ENCODE peak calls at places on chromosome 4, in nine cellular contexts. One of them, this sample, is unnamed.

GRCh38 chr4:57404463-57404862 is 294.3 kb upstream of the IGFBP7 start:
- DNase-seq in heart right ventricle: no peak
- DNase-seq in mesothelial cell of epicardium: no peak
- DNase-seq in GM12864: no peak
- DNase-seq in choroid plexus epithelial cell: no peak
- DNase-seq in AG10803: no peak
- DNase-seq in lower leg skin: no peak
- DNase-seq in psoas muscle: no peak
- DNase-seq in Calu3: no peak
- DNase-seq in this sample: no peak

GRCh38 chr4:12439633-12440305 is 1011.1 kb upstream of the HS3ST1 start:
- DNase-seq in heart right ventricle: no peak
- DNase-seq in mesothelial cell of epicardium: no peak
- DNase-seq in GM12864: no peak
- DNase-seq in choroid plexus epithelial cell: peak
- DNase-seq in AG10803: no peak
- DNase-seq in lower leg skin: no peak
- DNase-seq in psoas muscle: no peak
- DNase-seq in Calu3: no peak
- DNase-seq in this sample: no peak

GRCh38 chr4:185840953-185841352 is 29.0 kb upstream of the SORBS2 start:
- DNase-seq in heart right ventricle: no peak
- DNase-seq in mesothelial cell of epicardium: no peak
- DNase-seq in GM12864: no peak
- DNase-seq in choroid plexus epithelial cell: peak
- DNase-seq in AG10803: no peak
- DNase-seq in lower leg skin: no peak
- DNase-seq in psoas muscle: no peak
- DNase-seq in Calu3: no peak
- DNase-seq in this sample: no peak

GRCh38 chr4:93394488-93395185 is 433.9 kb upstream of the ATOH1 start:
- DNase-seq in heart right ventricle: no peak
- DNase-seq in mesothelial cell of epicardium: no peak
- DNase-seq in GM12864: no peak
- DNase-seq in choroid plexus epithelial cell: peak
- DNase-seq in AG10803: no peak
- DNase-seq in lower leg skin: no peak
- DNase-seq in psoas muscle: no peak
- DNase-seq in Calu3: no peak
- DNase-seq in this sample: no peak

GRCh38 chr4:30727409-30727808 is 7.2 kb downstream of the PCDH7 start:
- DNase-seq in heart right ventricle: no peak
- DNase-seq in mesothelial cell of epicardium: no peak
- DNase-seq in GM12864: no peak
- DNase-seq in choroid plexus epithelial cell: no peak
- DNase-seq in AG10803: no peak
- DNase-seq in lower leg skin: no peak
- DNase-seq in psoas muscle: no peak
- DNase-seq in Calu3: no peak
- DNase-seq in this sample: no peak

GRCh38 chr4:103996637-103997036 is 276.9 kb upstream of the TACR3 start:
- DNase-seq in heart right ventricle: no peak
- DNase-seq in mesothelial cell of epicardium: no peak
- DNase-seq in GM12864: no peak
- DNase-seq in choroid plexus epithelial cell: peak
- DNase-seq in AG10803: peak
- DNase-seq in lower leg skin: peak
- DNase-seq in psoas muscle: no peak
- DNase-seq in Calu3: peak
- DNase-seq in this sample: no peak

GRCh38 chr4:154137320-154137905 is 348.5 kb upstream of the SFRP2 start:
- DNase-seq in heart right ventricle: no peak
- DNase-seq in mesothelial cell of epicardium: no peak
- DNase-seq in GM12864: no peak
- DNase-seq in choroid plexus epithelial cell: no peak
- DNase-seq in AG10803: no peak
- DNase-seq in lower leg skin: no peak
- DNase-seq in psoas muscle: no peak
- DNase-seq in Calu3: no peak
- DNase-seq in this sample: no peak

GRCh38 chr4:182240161-182241130 is 2.8 kb upstream of the TENM3 start:
- DNase-seq in heart right ventricle: no peak
- DNase-seq in mesothelial cell of epicardium: peak
- DNase-seq in GM12864: no peak
- DNase-seq in choroid plexus epithelial cell: peak
- DNase-seq in AG10803: peak
- DNase-seq in lower leg skin: no peak
- DNase-seq in psoas muscle: no peak
- DNase-seq in Calu3: no peak
- DNase-seq in this sample: no peak

GRCh38 chr4:156756118-156756517 is 215.5 kb downstream of the PDGFC start:
- DNase-seq in heart right ventricle: no peak
- DNase-seq in mesothelial cell of epicardium: no peak
- DNase-seq in GM12864: no peak
- DNase-seq in choroid plexus epithelial cell: peak
- DNase-seq in AG10803: peak
- DNase-seq in lower leg skin: no peak
- DNase-seq in psoas muscle: no peak
- DNase-seq in Calu3: no peak
- DNase-seq in this sample: no peak

GRCh38 chr4:66123195-66123594 is 452.9 kb upstream of the EPHA5 start:
- DNase-seq in heart right ventricle: no peak
- DNase-seq in mesothelial cell of epicardium: no peak
- DNase-seq in GM12864: no peak
- DNase-seq in choroid plexus epithelial cell: peak
- DNase-seq in AG10803: no peak
- DNase-seq in lower leg skin: no peak
- DNase-seq in psoas muscle: no peak
- DNase-seq in Calu3: no peak
- DNase-seq in this sample: no peak

GRCh38 chr4:68407868-68408190 is 39.4 kb upstream of the TMPRSS11E start:
- DNase-seq in heart right ventricle: no peak
- DNase-seq in mesothelial cell of epicardium: no peak
- DNase-seq in GM12864: no peak
- DNase-seq in choroid plexus epithelial cell: no peak
- DNase-seq in AG10803: no peak
- DNase-seq in lower leg skin: no peak
- DNase-seq in psoas muscle: no peak
- DNase-seq in Calu3: no peak
- DNase-seq in this sample: no peak

GRCh38 chr4:41145571-41146078 is 68.7 kb downstream of the APBB2 start:
- DNase-seq in heart right ventricle: no peak
- DNase-seq in mesothelial cell of epicardium: no peak
- DNase-seq in GM12864: no peak
- DNase-seq in choroid plexus epithelial cell: peak
- DNase-seq in AG10803: peak
- DNase-seq in lower leg skin: no peak
- DNase-seq in psoas muscle: no peak
- DNase-seq in Calu3: no peak
- DNase-seq in this sample: no peak

GRCh38 chr4:184293552-184293951 is 75.9 kb upstream of the ENPP6 start:
- DNase-seq in heart right ventricle: no peak
- DNase-seq in mesothelial cell of epicardium: no peak
- DNase-seq in GM12864: no peak
- DNase-seq in choroid plexus epithelial cell: no peak
- DNase-seq in AG10803: no peak
- DNase-seq in lower leg skin: no peak
- DNase-seq in psoas muscle: no peak
- DNase-seq in Calu3: peak
- DNase-seq in this sample: peak

GRCh38 chr4:176467011-176467410 is 147.2 kb downstream of the SPCS3 start:
- DNase-seq in heart right ventricle: no peak
- DNase-seq in mesothelial cell of epicardium: no peak
- DNase-seq in GM12864: no peak
- DNase-seq in choroid plexus epithelial cell: peak
- DNase-seq in AG10803: peak
- DNase-seq in lower leg skin: no peak
- DNase-seq in psoas muscle: no peak
- DNase-seq in Calu3: no peak
- DNase-seq in this sample: no peak

GRCh38 chr4:10296730-10297129 is 160.5 kb downstream of the ZNF518B start:
- DNase-seq in heart right ventricle: no peak
- DNase-seq in mesothelial cell of epicardium: no peak
- DNase-seq in GM12864: no peak
- DNase-seq in choroid plexus epithelial cell: no peak
- DNase-seq in AG10803: peak
- DNase-seq in lower leg skin: peak
- DNase-seq in psoas muscle: no peak
- DNase-seq in Calu3: no peak
- DNase-seq in this sample: no peak

GRCh38 chr4:25011135-25011866 is 19.4 kb downstream of the LGI2 start:
- DNase-seq in heart right ventricle: no peak
- DNase-seq in mesothelial cell of epicardium: no peak
- DNase-seq in GM12864: no peak
- DNase-seq in choroid plexus epithelial cell: no peak
- DNase-seq in AG10803: no peak
- DNase-seq in lower leg skin: no peak
- DNase-seq in psoas muscle: no peak
- DNase-seq in Calu3: no peak
- DNase-seq in this sample: no peak

GRCh38 chr4:7653510-7654414 is 219.0 kb upstream of the PSAPL1 start:
- DNase-seq in heart right ventricle: no peak
- DNase-seq in mesothelial cell of epicardium: no peak
- DNase-seq in GM12864: no peak
- DNase-seq in choroid plexus epithelial cell: peak
- DNase-seq in AG10803: no peak
- DNase-seq in lower leg skin: no peak
- DNase-seq in psoas muscle: peak
- DNase-seq in Calu3: no peak
- DNase-seq in this sample: peak
- TF ChIP-seq CTCF in heart right ventricle: peak
- TF ChIP-seq CTCF in mesothelial cell of epicardium: no peak
- TF ChIP-seq CTCF in GM12864: no peak
- TF ChIP-seq CTCF in choroid plexus epithelial cell: peak
- TF ChIP-seq CTCF in AG10803: no peak
- TF ChIP-seq CTCF in lower leg skin: no peak
- TF ChIP-seq CTCF in psoas muscle: no peak
- TF ChIP-seq CTCF in Calu3: no peak
- TF ChIP-seq CTCF in this sample: no peak

GRCh38 chr4:99564921-99565320 is 1.1 kb upstream of the TRMT10A start:
- DNase-seq in heart right ventricle: no peak
- DNase-seq in mesothelial cell of epicardium: no peak
- DNase-seq in GM12864: no peak
- DNase-seq in choroid plexus epithelial cell: no peak
- DNase-seq in AG10803: no peak
- DNase-seq in lower leg skin: no peak
- DNase-seq in psoas muscle: no peak
- DNase-seq in Calu3: no peak
- DNase-seq in this sample: no peak

DNA sequence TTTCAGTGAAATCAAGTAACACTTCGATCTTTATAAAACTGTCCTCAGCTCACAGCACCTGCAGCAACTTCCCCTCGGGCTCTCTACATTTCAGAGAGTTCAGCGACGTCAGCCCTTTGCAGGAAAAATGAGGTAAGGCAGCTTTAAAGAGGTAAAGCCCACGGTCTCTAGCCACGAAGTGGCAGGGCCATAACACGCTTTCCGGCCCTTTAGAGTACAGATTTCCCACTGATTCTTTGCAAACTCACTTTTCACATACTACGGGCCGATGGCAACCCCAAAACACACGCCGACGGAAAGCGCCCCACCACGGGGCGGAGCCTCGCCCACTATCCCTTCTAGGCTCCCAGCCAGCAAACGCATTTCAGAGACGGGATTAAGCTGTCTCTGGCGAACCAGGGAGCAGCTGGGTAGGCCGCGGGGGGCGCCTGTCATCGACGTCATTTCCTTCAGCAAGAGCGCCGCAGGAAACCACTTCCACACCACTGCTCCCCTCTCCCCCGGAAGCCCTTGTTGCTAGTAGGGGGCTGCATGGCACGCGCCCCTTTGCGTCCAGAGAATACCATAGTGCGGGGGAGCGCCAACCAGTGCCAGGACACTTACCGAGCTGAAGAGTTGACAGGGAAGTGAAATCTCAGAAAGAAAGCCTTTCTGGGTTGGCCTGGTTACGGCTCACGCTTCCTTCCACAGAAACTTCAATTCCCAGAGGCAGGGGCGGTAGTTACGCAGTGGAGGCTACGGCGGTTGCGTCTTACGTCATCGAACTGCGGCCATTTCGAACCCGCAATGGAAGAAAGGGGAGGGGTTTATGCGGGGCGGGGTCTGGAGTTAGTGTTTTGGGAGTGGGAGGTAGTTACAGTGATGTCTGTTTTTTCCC is at the start of gene TRMT10A:
- DNase-seq in heart right ventricle: peak
- DNase-seq in mesothelial cell of epicardium: peak
- DNase-seq in GM12864: peak
- DNase-seq in choroid plexus epithelial cell: peak
- DNase-seq in AG10803: peak
- DNase-seq in lower leg skin: peak
- DNase-seq in psoas muscle: peak
- DNase-seq in Calu3: peak
- DNase-seq in this sample: peak
- TF ChIP-seq CTCF in heart right ventricle: peak
- TF ChIP-seq CTCF in mesothelial cell of epicardium: no peak
- TF ChIP-seq CTCF in GM12864: no peak
- TF ChIP-seq CTCF in choroid plexus epithelial cell: no peak
- TF ChIP-seq CTCF in AG10803: peak
- TF ChIP-seq CTCF in lower leg skin: no peak
- TF ChIP-seq CTCF in psoas muscle: no peak
- TF ChIP-seq CTCF in Calu3: no peak
- TF ChIP-seq CTCF in this sample: no peak

DNA sequence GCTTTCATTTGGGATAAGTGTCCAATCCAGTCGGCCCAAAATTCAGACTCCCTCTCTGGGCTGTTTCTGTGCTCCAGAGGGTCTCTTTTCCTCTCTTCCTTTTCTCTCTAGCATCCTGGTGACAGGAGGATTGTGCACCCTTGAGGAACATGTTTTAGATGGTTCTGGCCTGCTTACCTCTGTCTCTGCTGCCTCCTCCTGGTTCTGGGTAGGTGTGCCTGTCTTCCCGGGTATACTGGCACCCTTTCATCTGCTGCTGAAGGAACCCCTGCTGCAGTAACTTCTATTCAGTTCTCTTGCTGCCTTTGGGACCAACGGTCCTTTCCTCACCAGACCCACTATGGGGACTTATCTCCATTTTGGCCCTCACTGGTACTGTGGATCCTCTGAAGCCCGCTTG is 53.2 kb downstream of the HMGB2 start:
- DNase-seq in heart right ventricle: no peak
- DNase-seq in mesothelial cell of epicardium: no peak
- DNase-seq in GM12864: no peak
- DNase-seq in choroid plexus epithelial cell: no peak
- DNase-seq in AG10803: no peak
- DNase-seq in lower leg skin: no peak
- DNase-seq in psoas muscle: no peak
- DNase-seq in Calu3: no peak
- DNase-seq in this sample: no peak
- TF ChIP-seq CTCF in heart right ventricle: no peak
- TF ChIP-seq CTCF in mesothelial cell of epicardium: no peak
- TF ChIP-seq CTCF in GM12864: no peak
- TF ChIP-seq CTCF in choroid plexus epithelial cell: peak
- TF ChIP-seq CTCF in AG10803: no peak
- TF ChIP-seq CTCF in lower leg skin: no peak
- TF ChIP-seq CTCF in psoas muscle: no peak
- TF ChIP-seq CTCF in Calu3: no peak
- TF ChIP-seq CTCF in this sample: no peak

DNA sequence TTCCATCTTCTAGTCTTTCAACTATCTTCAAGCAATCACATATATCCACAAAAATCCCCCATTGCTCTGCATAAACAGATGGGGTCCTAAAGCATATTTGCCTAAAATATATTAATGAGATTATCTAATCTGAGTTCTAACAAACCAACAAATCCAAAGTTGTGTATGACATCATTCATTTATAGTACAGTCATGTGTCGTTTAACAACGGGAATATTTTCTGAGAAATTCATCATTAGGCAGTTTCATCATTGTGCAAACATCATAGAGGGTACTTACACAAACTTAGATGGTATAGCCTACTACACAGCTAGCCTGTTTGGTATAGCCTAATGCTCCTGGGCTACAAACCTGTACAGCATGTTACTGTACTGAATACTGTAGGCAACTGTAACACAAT is 38.0 kb upstream of the SRD5A3 start:
- DNase-seq in heart right ventricle: no peak
- DNase-seq in mesothelial cell of epicardium: no peak
- DNase-seq in GM12864: no peak
- DNase-seq in choroid plexus epithelial cell: no peak
- DNase-seq in AG10803: no peak
- DNase-seq in lower leg skin: no peak
- DNase-seq in psoas muscle: no peak
- DNase-seq in Calu3: no peak
- DNase-seq in this sample: no peak
- TF ChIP-seq CTCF in heart right ventricle: no peak
- TF ChIP-seq CTCF in mesothelial cell of epicardium: no peak
- TF ChIP-seq CTCF in GM12864: no peak
- TF ChIP-seq CTCF in choroid plexus epithelial cell: no peak
- TF ChIP-seq CTCF in AG10803: no peak
- TF ChIP-seq CTCF in lower leg skin: no peak
- TF ChIP-seq CTCF in psoas muscle: no peak
- TF ChIP-seq CTCF in Calu3: no peak
- TF ChIP-seq CTCF in this sample: no peak